ENCODE peak calls at places on chromosomes 2 and 18, in four cellular contexts. U is tibial artery, D is endothelial cell, Z is progenitor cell of endocrine pancreas. I is an unnamed sample.

GRCh38 chr18:9905401-9905922 is 8.4 kb upstream of the VAPA start:
- DNase-seq in Z (no peak), D (no peak), U (no peak), I (no peak)

GRCh38 chr2:198641161-198641560 is 816.6 kb downstream of the SATB2 start:
- DNase-seq in U (no peak), D (no peak), Z (no peak), I (no peak)

GRCh38 chr2:65435625-65436168 is 3.3 kb upstream of the SPRED2 start:
- DNase-seq in U (peak), D (peak), Z (peak), I (peak)

GRCh38 chr2:96934096-96934495 is 52.3 kb downstream of the FAM178B start:
- DNase-seq in D (no peak), Z (no peak), U (no peak), I (no peak)

GRCh38 chr2:8684421-8684884 is 2.6 kb downstream of the ID2 start:
- DNase-seq in D (no peak), Z (no peak), U (no peak), I (peak)

GRCh38 chr2:2765839-2766495 is 434.9 kb upstream of the MYT1L start:
- DNase-seq in D (no peak), Z (no peak), U (no peak), I (no peak)

GRCh38 chr18:3594760-3595241 is 144.8 kb downstream of the TGIF1 start:
- DNase-seq in Z (no peak), D (no peak), U (no peak), I (no peak)

GRCh38 chr2:166539340-166540162 is 45.5 kb upstream of the SCN7A start:
- DNase-seq in U (no peak), D (peak), Z (peak), I (no peak)

GRCh38 chr2:104040739-104041138 is 813.2 kb upstream of the POU3F3 start:
- DNase-seq in U (no peak), Z (no peak), D (no peak), I (no peak)

GRCh38 chr2:80231421-80231820 is 73.1 kb downstream of the LRRTM1 start:
- DNase-seq in D (no peak), U (no peak), Z (no peak), I (no peak)

GRCh38 chr18:48621240-48621639 is 82.4 kb downstream of the CTIF start:
- DNase-seq in U (no peak), D (no peak), Z (no peak), I (peak)

GRCh38 chr18:56565596-56566355 is 72.6 kb downstream of the TXNL1 start:
- DNase-seq in D (no peak), Z (no peak), U (no peak), I (peak)

GRCh38 chr2:24855703-24856102 is 62.5 kb downstream of the CENPO start:
- DNase-seq in D (no peak), Z (no peak), U (peak), I (peak)

GRCh38 chr18:12478269-12479057 is 70.7 kb downstream of the PRELID3A start:
- DNase-seq in Z (no peak), U (no peak), D (no peak), I (no peak)
- TF ChIP-seq CTCF in Z (peak), U (no peak), D (no peak), I (peak)

DNA sequence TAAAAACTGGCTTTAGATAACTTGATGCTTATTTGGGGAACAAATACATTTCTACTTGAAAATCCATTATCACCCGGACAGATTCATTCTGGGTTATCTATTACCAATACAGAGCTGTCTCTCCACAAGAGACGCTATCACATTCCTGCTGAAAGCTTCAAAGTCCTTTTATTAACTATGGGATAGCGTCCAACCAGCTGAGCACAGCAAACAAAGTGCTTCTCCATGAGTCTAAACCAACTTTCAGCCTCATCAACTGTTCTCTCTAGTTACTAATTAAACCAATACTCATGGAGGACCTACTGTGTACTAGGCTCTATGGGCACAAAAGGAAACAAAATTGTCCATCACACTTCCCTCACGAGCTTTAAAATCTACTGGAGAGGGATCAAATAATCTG is 132.8 kb downstream of the L3MBTL4 start:
- DNase-seq in D (no peak), U (no peak), Z (no peak), I (peak)
- TF ChIP-seq CTCF in D (no peak), U (no peak), Z (no peak), I (no peak)

GRCh38 chr2:157900684-157901083 is 24.6 kb upstream of the ACVR1 start:
- DNase-seq in U (no peak), D (no peak), Z (no peak), I (no peak)

GRCh38 chr2:157900203-157900602 is 24.1 kb upstream of the ACVR1 start:
- DNase-seq in D (no peak), Z (no peak), U (no peak), I (no peak)

GRCh38 chr2:157899125-157899839 is 23.2 kb upstream of the ACVR1 start:
- DNase-seq in D (no peak), U (no peak), Z (no peak), I (no peak)

GRCh38 chr2:157903051-157903625 is 27.0 kb upstream of the ACVR1 start:
- DNase-seq in U (no peak), Z (no peak), D (no peak), I (no peak)

DNA sequence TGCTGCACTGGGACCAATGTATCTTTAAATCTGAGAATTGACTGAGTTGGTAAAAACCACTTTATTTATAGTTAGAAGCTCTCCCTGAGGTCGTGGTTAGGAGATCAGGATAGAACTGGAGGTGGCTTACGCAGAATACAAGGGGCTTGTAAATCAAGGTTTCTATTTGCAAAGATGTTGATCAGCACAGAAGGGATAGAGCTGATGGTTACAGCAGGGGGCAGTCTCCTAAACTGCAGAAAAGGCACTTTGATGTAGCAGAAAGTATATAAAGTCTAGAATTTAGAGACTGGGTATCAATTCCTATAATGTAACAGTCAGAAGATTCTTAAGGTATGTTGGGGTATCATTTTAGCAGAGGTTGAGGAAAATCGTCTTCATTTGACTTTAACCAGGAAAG is 25.2 kb upstream of the ACVR1 start:
- DNase-seq in D (no peak), Z (no peak), U (no peak), I (no peak)
- TF ChIP-seq CTCF in D (no peak), Z (peak), U (no peak), I (peak)

DNA sequence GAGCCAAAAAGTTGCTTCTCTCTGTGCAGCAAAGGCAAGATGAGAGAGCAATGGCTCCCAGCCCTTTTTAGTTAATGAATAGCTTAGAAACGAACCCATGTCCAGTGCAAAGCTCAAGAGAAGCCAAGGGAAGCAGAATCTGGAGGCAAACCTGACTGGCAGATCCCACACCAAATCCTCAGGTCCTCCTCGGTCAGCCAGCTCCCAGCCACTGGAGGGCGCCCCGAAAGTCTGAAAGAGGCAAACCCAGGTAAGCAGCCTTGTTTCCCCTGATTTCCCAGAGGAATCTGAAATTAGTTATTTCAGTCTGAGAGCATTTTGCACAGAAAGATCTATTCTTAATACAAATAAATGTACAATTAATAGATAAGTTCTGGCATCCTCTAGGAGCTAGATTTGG is 71.3 kb upstream of the PID1 start:
- DNase-seq in Z (peak), D (peak), U (no peak), I (no peak)
- TF ChIP-seq CTCF in Z (peak), D (peak), U (peak), I (peak)

DNA sequence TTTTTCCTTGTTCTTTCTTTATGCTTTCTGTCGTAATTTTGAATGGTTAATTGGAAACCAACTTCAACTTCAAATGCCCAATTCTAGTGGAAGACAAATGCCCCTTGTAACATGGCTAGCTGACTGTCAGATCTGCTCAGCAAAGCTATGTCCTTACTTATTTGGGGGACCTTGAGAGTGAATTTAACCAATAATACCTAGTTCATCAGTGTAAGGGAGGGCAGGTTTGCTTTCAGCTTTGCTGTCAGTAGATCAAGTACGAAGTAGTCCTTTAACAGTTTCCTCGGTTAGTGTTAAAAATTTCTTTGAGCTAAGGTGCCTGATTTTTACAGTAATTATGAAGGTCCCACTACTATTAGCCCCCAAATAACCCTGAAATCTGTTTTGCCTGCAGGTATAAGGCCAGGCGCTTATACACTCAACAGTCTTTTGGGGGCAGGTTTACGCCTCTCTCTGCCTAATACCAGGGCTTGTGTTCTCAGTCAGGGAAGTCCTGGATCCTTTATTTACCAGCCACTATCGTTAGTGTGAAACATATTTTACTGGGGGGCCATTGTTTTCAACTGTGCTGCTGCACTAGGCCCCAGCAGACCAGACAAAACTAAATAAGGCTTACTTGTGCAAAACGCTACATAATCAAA is 165.1 kb upstream of the KCNJ3 start:
- DNase-seq in U (no peak), Z (no peak), D (no peak), I (no peak)
- TF ChIP-seq CTCF in U (no peak), Z (no peak), D (no peak), I (no peak)

I was measured in osteoblast.